ENCODE peak calls at places on chromosomes 5 and 9, in five cellular contexts. M, A, D, Y and R are unnamed samples.

GRCh38 chr5:176319827-176320554 is 41.6 kb downstream of the KIAA1191 start:
- DNase-seq in Y (no peak), M (no peak), D (no peak), A (no peak), R (no peak)

GRCh38 chr5:32810812-32811211 is 99.7 kb downstream of the NPR3 start:
- DNase-seq in Y (no peak), M (peak; percentile 29), A (no peak), D (no peak), R (no peak)

GRCh38 chr5:122077451-122078115 is 476 bp downstream of the LOX start:
- DNase-seq in Y (peak; percentile 24), A (peak; percentile 69), M (peak; percentile 15), D (peak; percentile 56), R (no peak)

GRCh38 chr5:39213437-39214207 is 5.7 kb downstream of the FYB1 start:
- DNase-seq in D (no peak), A (no peak), M (no peak), Y (no peak), R (no peak)

GRCh38 chr5:88666761-88667186 is 216.2 kb downstream of the MEF2C start:
- DNase-seq in A (no peak), Y (no peak), M (no peak), D (peak; percentile 39), R (no peak)

GRCh38 chr5:178671745-178672144 is 44.9 kb upstream of the CLK4 start:
- DNase-seq in M (no peak), Y (no peak), A (no peak), D (no peak), R (no peak)

GRCh38 chr9:137070201-137070905 is at the start of gene SAPCD2:
- DNase-seq in D (peak; percentile 84), A (peak; percentile 90), Y (no peak), M (peak; percentile 86), R (peak; percentile 87)

GRCh38 chr5:146516151-146516475 is at the start of gene GPR151:
- DNase-seq in M (no peak), D (no peak), A (no peak), Y (no peak), R (no peak)

GRCh38 chr5:150595466-150596031 is 44.9 kb upstream of the SYNPO start:
- DNase-seq in D (peak; percentile 95), A (no peak), Y (peak; percentile 47), M (no peak), R (peak; percentile 64)

GRCh38 chr9:99221623-99222415 is at the start of the genes ALG2 and SEC61B:
- DNase-seq in A (peak; percentile 96), M (peak; percentile 96), D (peak; percentile 97), Y (peak; percentile 95), R (peak; percentile 95)

GRCh38 chr9:86491634-86492266 is 137.5 kb upstream of the TUT7 start:
- DNase-seq in D (no peak), A (no peak), Y (no peak), M (no peak), R (no peak)

GRCh38 chr5:54217826-54218503 is 92.4 kb downstream of the ARL15 start:
- DNase-seq in A (no peak), Y (no peak), M (peak; percentile 49), D (peak; percentile 78), R (peak; percentile 48)

GRCh38 chr9:120655005-120655622 is 59.2 kb downstream of the MEGF9 start:
- DNase-seq in A (no peak), Y (no peak), D (no peak), M (no peak), R (no peak)

GRCh38 chr5:1751864-1752822 is 47.5 kb downstream of the MRPL36 start:
- DNase-seq in A (peak; percentile 29), D (no peak), Y (no peak), M (no peak), R (no peak)

DNA sequence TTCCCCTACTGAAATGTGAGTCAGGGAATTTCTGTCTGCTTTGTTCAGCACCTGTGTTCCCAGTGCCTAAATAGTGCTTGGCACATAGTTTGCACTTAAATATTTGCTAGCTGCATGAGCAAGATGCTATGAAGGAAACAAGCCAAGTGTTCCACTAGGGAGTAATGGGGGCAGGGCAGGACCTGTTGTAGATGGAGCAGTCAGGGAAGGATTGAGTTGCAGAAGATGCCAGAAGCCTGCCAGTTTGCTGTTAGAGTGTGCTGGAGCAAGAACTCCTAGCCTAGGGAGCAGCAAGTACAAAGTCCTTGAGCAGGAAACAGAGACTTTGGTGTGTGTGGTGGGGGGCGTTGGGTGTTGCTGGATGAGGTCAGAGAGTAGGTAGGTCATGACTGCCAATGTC is 87.5 kb downstream of the DAB2IP start:
- DNase-seq in M (no peak), Y (no peak), A (no peak), D (no peak), R (no peak)
- TF ChIP-seq POLR2A in M (no peak), Y (no peak), A (no peak), D (no peak), R (no peak)

DNA sequence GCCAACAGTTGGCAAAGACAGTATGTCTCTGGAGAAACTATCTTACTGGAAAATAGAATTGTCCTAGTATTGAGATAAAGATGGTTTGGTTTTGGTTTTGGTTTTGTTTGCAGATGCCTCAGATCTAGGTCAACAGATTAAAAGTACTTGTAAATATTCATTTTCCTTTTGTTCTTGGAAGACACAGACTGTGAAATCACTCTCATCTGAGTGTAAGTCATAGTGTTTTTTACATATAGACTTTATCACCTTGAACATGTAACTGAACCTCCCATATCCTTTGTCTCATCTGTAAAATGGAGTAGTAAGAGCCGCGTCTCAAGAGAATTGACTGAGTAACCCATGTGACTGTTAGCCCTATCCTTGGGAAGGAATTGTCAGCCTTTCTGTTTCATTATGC is 34.3 kb downstream of the MAP3K1 start:
- DNase-seq in Y (no peak), M (no peak), A (no peak), D (no peak), R (no peak)
- H3K4me1 ChIP-seq in Y (peaks cover 6% of the 10 kb centered on the region), M (peaks cover 85% of the 10 kb centered on the region), A (peaks cover 40% of the 10 kb centered on the region), D (peaks cover 22% of the 10 kb centered on the region), R (peaks cover 21% of the 10 kb centered on the region)

GRCh38 chr5:79430196-79430595 is 83.7 kb downstream of the HOMER1 start:
- DNase-seq in Y (no peak), M (no peak), D (no peak), A (no peak), R (no peak)
- TF ChIP-seq POLR2A in Y (no peak), M (no peak), D (no peak), A (no peak), R (no peak)

GRCh38 chr9:133957328-133957727 is 34.8 kb downstream of the VAV2 start:
- DNase-seq in A (no peak), D (no peak), M (no peak), Y (no peak), R (no peak)

GRCh38 chr9:133954862-133955529 is 37.1 kb downstream of the VAV2 start:
- DNase-seq in M (no peak), A (no peak), D (no peak), Y (no peak), R (peak; percentile 21)

GRCh38 chr9:133953976-133954709 is 38.0 kb downstream of the VAV2 start:
- DNase-seq in M (no peak), Y (no peak), A (no peak), D (no peak), R (no peak)

GRCh38 chr9:133956520-133957076 is 35.5 kb downstream of the VAV2 start:
- DNase-seq in D (peak; percentile 55), Y (no peak), A (no peak), M (peak; percentile 72), R (no peak)

GRCh38 chr9:133955821-133956411 is 36.2 kb downstream of the VAV2 start:
- DNase-seq in Y (peak; percentile 45), M (no peak), D (peak; percentile 56), A (no peak), R (peak; percentile 34)
- H3K4me1 ChIP-seq in Y (peaks cover 26% of the 10 kb centered on the region), M (peaks cover 56% of the 10 kb centered on the region), D (peaks cover 35% of the 10 kb centered on the region), A (peaks cover 18% of the 10 kb centered on the region), R (peaks cover 18% of the 10 kb centered on the region)